ENCODE peak calls at places on chromosomes 12 and 14, in six cellular contexts. H is iris pigment epithelial cell; M is caudate nucleus; Y is stimulated activated CD4-positive, alpha-beta T cell treated with anti-CD3 and anti-CD28 coated beads, Interleukin-15, amount 100 ng/mL, for 24 hours; P is mesothelial cell of epicardium; G is skeletal muscle cell. E is an unnamed sample.

GRCh38 chr14:32201816-32202467 is at the start of gene RNU6-7:
- DNase-seq in H (no peak), G (no peak), P (no peak), Y (peak), M (no peak), E (peak)

GRCh38 chr14:102993523-102993922 is 63.8 kb downstream of the CDC42BPB start:
- DNase-seq in Y (no peak), P (no peak), G (no peak), M (no peak), H (peak), E (no peak)

GRCh38 chr12:112172556-112173324 is 47.4 kb downstream of the TRAFD1 start:
- DNase-seq in P (no peak), Y (no peak), H (no peak), M (no peak), G (no peak), E (no peak)

GRCh38 chr12:118299791-118300460 is 72.8 kb downstream of the TAOK3 start:
- DNase-seq in P (no peak), G (no peak), H (no peak), Y (no peak), M (no peak), E (no peak)

GRCh38 chr12:132559652-132560420 is 50.5 kb downstream of the LRCOL1 start:
- DNase-seq in Y (peak), P (peak), G (no peak), M (no peak), H (peak), E (peak)

GRCh38 chr12:127130506-127131100 is 1136.4 kb upstream of the TMEM132C start:
- DNase-seq in Y (no peak), G (no peak), M (no peak), P (no peak), H (no peak), E (no peak)

GRCh38 chr12:49631336-49631907 is 8.1 kb downstream of the PRPF40B start:
- DNase-seq in G (no peak), M (no peak), H (no peak), P (no peak), Y (no peak), E (no peak)

GRCh38 chr12:51470116-51470515 is 45.5 kb downstream of the SLC4A8 start:
- DNase-seq in H (no peak), G (no peak), P (no peak), M (no peak), Y (no peak), E (no peak)

GRCh38 chr14:76538648-76539008 is 162.7 kb downstream of the ESRRB start:
- DNase-seq in M (no peak), H (no peak), G (no peak), Y (no peak), P (no peak), E (no peak)

GRCh38 chr12:2101359-2101758 is 48.6 kb downstream of the CACNA1C start:
- DNase-seq in Y (no peak), P (no peak), M (no peak), G (no peak), H (no peak), E (no peak)

GRCh38 chr14:65260786-65261185 is 151.7 kb upstream of the FUT8 start:
- DNase-seq in P (no peak), M (no peak), H (peak), Y (no peak), G (peak), E (no peak)

GRCh38 chr12:3158851-3159465 is 81.8 kb downstream of the TSPAN9 start:
- DNase-seq in H (peak), M (no peak), P (no peak), G (no peak), Y (no peak), E (no peak)

GRCh38 chr14:77140937-77141591 is 527 bp downstream of the ZDHHC22 start:
- DNase-seq in M (no peak), G (no peak), P (peak), H (peak), Y (peak), E (peak)

GRCh38 chr14:67491741-67492504 is 3.4 kb upstream of the TMEM229B start:
- DNase-seq in M (no peak), H (no peak), P (no peak), Y (no peak), G (no peak), E (no peak)

GRCh38 chr12:52165096-52165855 is 26.5 kb downstream of the KRT80 start:
- DNase-seq in G (no peak), H (no peak), P (no peak), M (no peak), Y (no peak), E (no peak)

GRCh38 chr14:87002831-87003230 is 990.2 kb downstream of the GALC start:
- DNase-seq in P (no peak), M (no peak), Y (no peak), H (no peak), G (no peak), E (no peak)

GRCh38 chr12:48997719-48998496 is 1.3 kb downstream of the DDN start:
- DNase-seq in M (no peak), H (no peak), P (no peak), G (no peak), Y (peak), E (peak)

GRCh38 chr12:44618960-44619359 is 257.2 kb downstream of the NELL2 start:
- DNase-seq in P (no peak), M (no peak), H (no peak), G (no peak), Y (no peak), E (no peak)

GRCh38 chr12:105289114-105289904 is 41.2 kb upstream of the C12orf75 start:
- DNase-seq in H (peak), P (no peak), Y (no peak), G (no peak), M (no peak), E (no peak)

GRCh38 chr12:15892645-15893259 is 10.6 kb downstream of the STRAP start:
- DNase-seq in H (no peak), P (no peak), G (no peak), M (no peak), Y (no peak), E (no peak)

GRCh38 chr12:13247596-13247995 is 51.1 kb downstream of the EMP1 start:
- DNase-seq in H (no peak), P (no peak), G (no peak), M (no peak), Y (no peak), E (no peak)

GRCh38 chr14:99682809-99683618 is 1.1 kb upstream of the CYP46A1 start:
- DNase-seq in P (peak), M (peak), G (no peak), Y (peak), H (peak), E (peak)

GRCh38 chr14:67428501-67429031 is 16.6 kb upstream of the PLEK2 start:
- DNase-seq in H (peak), Y (no peak), M (no peak), P (no peak), G (no peak), E (no peak)

GRCh38 chr12:38689704-38690103 is 215.7 kb downstream of the CPNE8 start:
- DNase-seq in M (no peak), H (peak), Y (no peak), P (no peak), G (no peak), E (no peak)

GRCh38 chr14:52315355-52315718 is 1.2 kb downstream of the PTGER2 start:
- DNase-seq in M (no peak), Y (no peak), P (no peak), G (no peak), H (peak), E (no peak)

GRCh38 chr12:49108958-49109404 is 1.7 kb downstream of the LMBR1L start:
- DNase-seq in H (peak), M (no peak), Y (no peak), G (no peak), P (no peak), E (no peak)

GRCh38 chr14:61542848-61543790 is 152.2 kb upstream of the HIF1A start:
- DNase-seq in H (no peak), Y (no peak), M (no peak), G (no peak), P (no peak), E (no peak)

GRCh38 chr12:128069359-128069997 is 197.5 kb upstream of the TMEM132C start:
- DNase-seq in Y (peak), H (peak), M (no peak), P (no peak), G (no peak), E (peak)

GRCh38 chr12:32921397-32921796 is 24.8 kb upstream of the PKP2 start:
- DNase-seq in M (no peak), G (no peak), Y (no peak), P (no peak), H (peak), E (no peak)

GRCh38 chr14:85531594-85532391 is 1.8 kb downstream of the FLRT2 start:
- DNase-seq in Y (peak), G (peak), M (peak), P (peak), H (peak), E (peak)

GRCh38 chr12:78398750-78399149 is 465.8 kb upstream of the SYT1 start:
- DNase-seq in P (no peak), H (no peak), G (no peak), Y (no peak), M (no peak), E (no peak)